ENCODE peak calls at places on chromosomes 1 and 21, in ten cellular contexts. S is MM.1S; O is SK-MEL-5; I is NCI-H1092; C is nephron progenitor cell; Y is cardiac muscle cell; D is AG09319; V is GM13976; X is ACHN; L is activated CD4-positive, CD25-positive, alpha-beta regulatory T cell treated with anti-CD3 and anti-CD28 coated beads, Interleukin-2, amount 50 U/mL, for 72 hours. E is an unnamed sample.

GRCh38 chr1:246588322-246588721 is 22.1 kb downstream of the CNST start:
- DNase-seq in S (no peak), O (peak), I (no peak), C (no peak), Y (no peak), D (no peak), V (no peak), X (no peak), L (no peak), E (no peak)

GRCh38 chr1:205532026-205532891 is 27.8 kb downstream of the CDK18 start:
- DNase-seq in S (no peak), O (no peak), I (no peak), C (no peak), Y (no peak), D (no peak), V (no peak), X (no peak), L (no peak), E (no peak)

GRCh38 chr1:227424159-227424680 is 105.9 kb upstream of the CDC42BPA start:
- DNase-seq in S (no peak), O (no peak), I (no peak), C (no peak), Y (no peak), D (no peak), V (no peak), X (no peak), L (no peak), E (no peak)

GRCh38 chr1:88612783-88613182 is 71.3 kb upstream of the PKN2 start:
- DNase-seq in S (no peak), O (no peak), I (no peak), C (no peak), Y (no peak), D (no peak), V (no peak), X (peak), L (no peak), E (no peak)

GRCh38 chr1:98556521-98557158 is 104.9 kb upstream of the SNX7 start:
- DNase-seq in S (no peak), O (peak), I (no peak), C (no peak), Y (peak), D (no peak), V (no peak), X (peak), L (no peak), E (peak)

GRCh38 chr1:208988811-208989222 is 594.7 kb upstream of the CAMK1G start:
- DNase-seq in S (peak), O (peak), I (peak), C (no peak), Y (peak), D (no peak), V (peak), X (peak), L (no peak), E (peak)

GRCh38 chr1:204461331-204462228 is 33.0 kb downstream of the PIK3C2B start:
- DNase-seq in S (no peak), O (no peak), I (no peak), C (no peak), Y (peak), D (no peak), V (peak), X (no peak), L (no peak), E (peak)

GRCh38 chr1:40834968-40835545 is 27.1 kb downstream of the CITED4 start:
- DNase-seq in S (no peak), O (peak), I (no peak), C (no peak), Y (no peak), D (no peak), V (no peak), X (no peak), L (no peak), E (no peak)

GRCh38 chr1:33130297-33130696 is 49.3 kb downstream of the AZIN2 start:
- DNase-seq in S (no peak), O (no peak), I (no peak), C (no peak), Y (no peak), D (no peak), V (peak), X (no peak), L (no peak), E (peak)

GRCh38 chr1:199161766-199162303 is 523.0 kb downstream of the PTPRC start:
- DNase-seq in S (no peak), O (no peak), I (no peak), C (no peak), Y (no peak), D (no peak), V (no peak), X (no peak), L (no peak), E (no peak)

GRCh38 chr21:17051054-17051453 is 461.8 kb upstream of the CXADR start:
- DNase-seq in S (no peak), O (peak), I (no peak), C (no peak), Y (peak), D (no peak), V (no peak), X (no peak), L (no peak), E (no peak)

GRCh38 chr1:45629035-45629434 is 5.2 kb upstream of the CCDC17 start:
- DNase-seq in S (no peak), O (no peak), I (no peak), C (no peak), Y (no peak), D (no peak), V (no peak), X (no peak), L (no peak), E (no peak)

GRCh38 chr1:194544012-194544411 is 1357.6 kb upstream of the B3GALT2 start:
- DNase-seq in S (no peak), O (no peak), I (no peak), C (no peak), Y (no peak), D (no peak), V (no peak), X (no peak), L (no peak), E (no peak)

GRCh38 chr1:198763298-198763714 is 124.5 kb downstream of the PTPRC start:
- DNase-seq in S (no peak), O (no peak), I (no peak), C (no peak), Y (no peak), D (no peak), V (no peak), X (no peak), L (no peak), E (no peak)

GRCh38 chr1:77779529-77780281 is at the start of gene MIGA1:
- DNase-seq in S (peak), O (peak), I (peak), C (peak), Y (peak), D (peak), V (peak), X (peak), L (peak), E (peak)

GRCh38 chr1:51553911-51554310 is 34.8 kb upstream of the EPS15 start:
- DNase-seq in S (no peak), O (no peak), I (no peak), C (no peak), Y (no peak), D (no peak), V (no peak), X (no peak), L (no peak), E (no peak)

GRCh38 chr21:39169906-39170305 is 13.3 kb downstream of the PSMG1 start:
- DNase-seq in S (no peak), O (no peak), I (no peak), C (no peak), Y (no peak), D (no peak), V (no peak), X (no peak), L (no peak), E (no peak)

GRCh38 chr21:45580181-45580575 is 37.9 kb upstream of the SLC19A1 start:
- DNase-seq in S (no peak), O (no peak), I (no peak), C (no peak), Y (no peak), D (no peak), V (no peak), X (no peak), L (no peak), E (no peak)

GRCh38 chr1:201448981-201449380 is 20.0 kb downstream of the PHLDA3 start:
- DNase-seq in S (no peak), O (peak), I (no peak), C (no peak), Y (no peak), D (no peak), V (no peak), X (no peak), L (no peak), E (no peak)

GRCh38 chr1:153228481-153228880 is 11.1 kb downstream of the PRR9 start:
- DNase-seq in S (no peak), O (no peak), I (no peak), C (no peak), Y (no peak), D (no peak), V (no peak), X (no peak), L (no peak), E (no peak)

GRCh38 chr1:247204177-247204647 is 32.4 kb upstream of the ZNF124 start:
- DNase-seq in S (no peak), O (no peak), I (no peak), C (no peak), Y (peak), D (no peak), V (no peak), X (no peak), L (no peak), E (no peak)

E was measured in GM12865.